ENCODE peak calls at places on chromosomes 7 and 10, in six cellular contexts. One of them, this sample, is unnamed.

GRCh38 chr7:85449478-85449877 is 262.6 kb upstream of the SEMA3D start:
- DNase-seq in psoas muscle: no peak
- DNase-seq in fibroblast of mammary gland: no peak
- DNase-seq in nephron progenitor cell: no peak
- DNase-seq in endodermal cell: no peak
- DNase-seq in IMR-90: no peak
- DNase-seq in this sample: no peak

GRCh38 chr10:110525349-110526260 is 27.9 kb downstream of the DUSP5 start:
- DNase-seq in psoas muscle: no peak
- DNase-seq in fibroblast of mammary gland: peak; percentile 85
- DNase-seq in nephron progenitor cell: no peak
- DNase-seq in endodermal cell: peak; percentile 55
- DNase-seq in IMR-90: peak; percentile 80
- DNase-seq in this sample: no peak

GRCh38 chr10:94443052-94443451 is 40.7 kb downstream of the TBC1D12 start:
- DNase-seq in fibroblast of mammary gland: no peak
- DNase-seq in endodermal cell: no peak
- DNase-seq in nephron progenitor cell: no peak
- DNase-seq in IMR-90: no peak
- DNase-seq in psoas muscle: no peak
- DNase-seq in this sample: no peak

GRCh38 chr10:60096761-60097513 is 190.6 kb upstream of the CCDC6 start:
- DNase-seq in psoas muscle: no peak
- DNase-seq in nephron progenitor cell: no peak
- DNase-seq in IMR-90: no peak
- DNase-seq in fibroblast of mammary gland: no peak
- DNase-seq in endodermal cell: no peak
- DNase-seq in this sample: peak; percentile 23

GRCh38 chr7:148982596-148983219 is 45.6 kb downstream of the PDIA4 start:
- DNase-seq in IMR-90: peak; percentile 53
- DNase-seq in psoas muscle: peak; percentile 41
- DNase-seq in fibroblast of mammary gland: peak; percentile 54
- DNase-seq in endodermal cell: peak; percentile 65
- DNase-seq in nephron progenitor cell: peak; percentile 34
- DNase-seq in this sample: no peak

GRCh38 chr10:1380075-1380793 is 324.0 kb downstream of the WDR37 start:
- DNase-seq in psoas muscle: no peak
- DNase-seq in fibroblast of mammary gland: no peak
- DNase-seq in endodermal cell: peak; percentile 70
- DNase-seq in IMR-90: no peak
- DNase-seq in nephron progenitor cell: peak; percentile 1
- DNase-seq in this sample: no peak

GRCh38 chr10:6507311-6507710 is 72.8 kb downstream of the PRKCQ start:
- DNase-seq in IMR-90: no peak
- DNase-seq in fibroblast of mammary gland: no peak
- DNase-seq in psoas muscle: no peak
- DNase-seq in nephron progenitor cell: no peak
- DNase-seq in endodermal cell: no peak
- DNase-seq in this sample: peak; percentile 39

GRCh38 chr10:77661674-77662073 is 24.1 kb upstream of the KCNMA1 start:
- DNase-seq in fibroblast of mammary gland: no peak
- DNase-seq in endodermal cell: no peak
- DNase-seq in psoas muscle: no peak
- DNase-seq in IMR-90: no peak
- DNase-seq in nephron progenitor cell: no peak
- DNase-seq in this sample: no peak

GRCh38 chr7:139737221-139738100 is 40.3 kb downstream of the HIPK2 start:
- DNase-seq in nephron progenitor cell: no peak
- DNase-seq in endodermal cell: peak; percentile 36
- DNase-seq in psoas muscle: no peak
- DNase-seq in fibroblast of mammary gland: peak; percentile 76
- DNase-seq in IMR-90: peak; percentile 45
- DNase-seq in this sample: no peak

GRCh38 chr10:86647773-86648705 is 6.3 kb upstream of the OPN4 start:
- DNase-seq in psoas muscle: no peak
- DNase-seq in endodermal cell: no peak
- DNase-seq in nephron progenitor cell: no peak
- DNase-seq in fibroblast of mammary gland: no peak
- DNase-seq in IMR-90: no peak
- DNase-seq in this sample: no peak

GRCh38 chr10:1149793-1150637 is 93.8 kb downstream of the WDR37 start:
- DNase-seq in fibroblast of mammary gland: no peak
- DNase-seq in nephron progenitor cell: no peak
- DNase-seq in psoas muscle: no peak
- DNase-seq in endodermal cell: no peak
- DNase-seq in IMR-90: peak; percentile 3
- DNase-seq in this sample: no peak

GRCh38 chr10:36504752-36505151 is 620.6 kb upstream of the ANKRD30A start:
- DNase-seq in endodermal cell: no peak
- DNase-seq in fibroblast of mammary gland: peak; percentile 24
- DNase-seq in psoas muscle: no peak
- DNase-seq in IMR-90: no peak
- DNase-seq in nephron progenitor cell: no peak
- DNase-seq in this sample: no peak

GRCh38 chr7:140294454-140294853 is 103.9 kb downstream of the SLC37A3 start:
- DNase-seq in nephron progenitor cell: no peak
- DNase-seq in IMR-90: no peak
- DNase-seq in psoas muscle: no peak
- DNase-seq in fibroblast of mammary gland: no peak
- DNase-seq in endodermal cell: no peak
- DNase-seq in this sample: no peak

GRCh38 chr7:104207348-104207730 is 474 bp downstream of the ORC5 start:
- DNase-seq in psoas muscle: no peak
- DNase-seq in IMR-90: peak; percentile 12
- DNase-seq in fibroblast of mammary gland: peak; percentile 28
- DNase-seq in nephron progenitor cell: no peak
- DNase-seq in endodermal cell: no peak
- DNase-seq in this sample: peak; percentile 23

GRCh38 chr10:112821042-112821441 is 129.0 kb upstream of the TCF7L2 start:
- DNase-seq in fibroblast of mammary gland: no peak
- DNase-seq in IMR-90: no peak
- DNase-seq in psoas muscle: no peak
- DNase-seq in endodermal cell: no peak
- DNase-seq in nephron progenitor cell: no peak
- DNase-seq in this sample: no peak

GRCh38 chr10:78205457-78205856 is 171.8 kb downstream of the RPS24 start:
- DNase-seq in fibroblast of mammary gland: no peak
- DNase-seq in IMR-90: no peak
- DNase-seq in endodermal cell: no peak
- DNase-seq in nephron progenitor cell: no peak
- DNase-seq in psoas muscle: no peak
- DNase-seq in this sample: no peak

DNA sequence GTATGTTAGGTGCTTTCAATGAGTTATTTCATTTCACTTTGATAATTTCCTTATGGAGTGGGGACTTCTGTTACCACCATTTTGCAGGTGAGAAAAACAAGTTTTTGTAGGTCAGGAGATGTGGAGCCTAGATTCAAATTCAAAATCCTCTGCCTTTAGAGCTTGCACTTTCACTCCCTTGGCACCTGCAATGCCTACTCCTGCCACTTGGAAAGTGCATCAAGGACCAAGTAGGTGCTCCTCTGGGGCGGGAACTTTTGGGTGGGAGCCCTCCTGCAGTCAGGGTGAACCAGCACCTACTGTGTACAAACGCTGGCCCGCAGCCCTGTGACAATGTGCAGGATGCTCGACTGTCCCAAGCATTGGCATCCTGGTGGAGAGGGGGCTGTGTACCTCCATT is 199.0 kb downstream of the EMX2 start:
- DNase-seq in fibroblast of mammary gland: no peak
- DNase-seq in IMR-90: no peak
- DNase-seq in endodermal cell: peak; percentile 62
- DNase-seq in psoas muscle: no peak
- DNase-seq in nephron progenitor cell: no peak
- DNase-seq in this sample: no peak
- TF ChIP-seq CTCF in fibroblast of mammary gland: no peak
- TF ChIP-seq CTCF in IMR-90: no peak
- TF ChIP-seq CTCF in endodermal cell: peak; percentile 68
- TF ChIP-seq CTCF in psoas muscle: no peak
- TF ChIP-seq CTCF in nephron progenitor cell: peak; percentile 34
- TF ChIP-seq CTCF in this sample: no peak

GRCh38 chr7:2688409-2689342 is 674 bp downstream of the AMZ1 start:
- DNase-seq in endodermal cell: peak; percentile 73
- DNase-seq in fibroblast of mammary gland: no peak
- DNase-seq in IMR-90: no peak
- DNase-seq in psoas muscle: no peak
- DNase-seq in nephron progenitor cell: peak; percentile 41
- DNase-seq in this sample: peak; percentile 80

GRCh38 chr7:2689951-2690705 is 2.1 kb downstream of the AMZ1 start:
- DNase-seq in fibroblast of mammary gland: peak; percentile 15
- DNase-seq in psoas muscle: no peak
- DNase-seq in endodermal cell: no peak
- DNase-seq in nephron progenitor cell: no peak
- DNase-seq in IMR-90: peak; percentile 53
- DNase-seq in this sample: no peak

GRCh38 chr7:2687881-2688318 is at the start of gene AMZ1:
- DNase-seq in nephron progenitor cell: peak; percentile 52
- DNase-seq in psoas muscle: no peak
- DNase-seq in endodermal cell: peak; percentile 75
- DNase-seq in IMR-90: no peak
- DNase-seq in fibroblast of mammary gland: no peak
- DNase-seq in this sample: no peak

GRCh38 chr7:2691223-2691818 is 3.3 kb downstream of the AMZ1 start:
- DNase-seq in endodermal cell: no peak
- DNase-seq in fibroblast of mammary gland: no peak
- DNase-seq in IMR-90: no peak
- DNase-seq in psoas muscle: no peak
- DNase-seq in nephron progenitor cell: no peak
- DNase-seq in this sample: no peak

DNA sequence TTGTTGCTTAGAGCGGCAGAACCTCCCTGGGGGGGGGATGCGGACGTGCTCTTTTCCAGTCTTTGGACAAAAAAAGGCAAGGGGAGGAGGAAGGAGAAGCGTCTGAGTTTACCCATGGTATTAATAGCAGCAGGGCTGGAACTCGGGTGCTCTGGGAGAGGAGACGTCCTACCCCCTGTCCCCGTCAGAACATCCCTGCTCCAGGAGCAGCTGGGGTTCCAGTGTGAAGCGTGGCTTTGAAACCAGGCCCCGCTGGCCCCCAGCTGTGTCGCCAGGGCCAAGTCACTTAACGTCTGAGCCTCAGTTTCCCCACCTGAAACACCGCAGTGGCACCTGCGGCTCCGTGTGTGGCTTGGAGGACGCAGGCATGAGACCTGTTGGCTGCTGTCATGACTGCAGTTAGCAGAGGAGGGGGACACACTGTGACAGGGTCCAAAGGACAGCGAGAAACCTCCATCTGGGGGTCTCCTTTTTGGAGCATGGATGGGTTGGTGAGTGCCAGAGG is 1.4 kb downstream of the AMZ1 start:
- DNase-seq in psoas muscle: no peak
- DNase-seq in endodermal cell: no peak
- DNase-seq in IMR-90: no peak
- DNase-seq in fibroblast of mammary gland: no peak
- DNase-seq in nephron progenitor cell: no peak
- DNase-seq in this sample: no peak
- TF ChIP-seq CTCF in psoas muscle: no peak
- TF ChIP-seq CTCF in endodermal cell: no peak
- TF ChIP-seq CTCF in IMR-90: no peak
- TF ChIP-seq CTCF in fibroblast of mammary gland: no peak
- TF ChIP-seq CTCF in nephron progenitor cell: no peak
- TF ChIP-seq CTCF in this sample: no peak

GRCh38 chr7:103068429-103069403 is 5.9 kb downstream of the FBXL13 start:
- DNase-seq in psoas muscle: no peak
- DNase-seq in nephron progenitor cell: no peak
- DNase-seq in IMR-90: no peak
- DNase-seq in fibroblast of mammary gland: no peak
- DNase-seq in endodermal cell: no peak
- DNase-seq in this sample: no peak

GRCh38 chr7:103063895-103064294 is 10.7 kb downstream of the FBXL13 start:
- DNase-seq in fibroblast of mammary gland: no peak
- DNase-seq in IMR-90: no peak
- DNase-seq in nephron progenitor cell: no peak
- DNase-seq in endodermal cell: no peak
- DNase-seq in psoas muscle: no peak
- DNase-seq in this sample: no peak

GRCh38 chr7:103071000-103071399 is 3.6 kb downstream of the FBXL13 start:
- DNase-seq in fibroblast of mammary gland: no peak
- DNase-seq in IMR-90: no peak
- DNase-seq in endodermal cell: no peak
- DNase-seq in nephron progenitor cell: no peak
- DNase-seq in psoas muscle: no peak
- DNase-seq in this sample: no peak

DNA sequence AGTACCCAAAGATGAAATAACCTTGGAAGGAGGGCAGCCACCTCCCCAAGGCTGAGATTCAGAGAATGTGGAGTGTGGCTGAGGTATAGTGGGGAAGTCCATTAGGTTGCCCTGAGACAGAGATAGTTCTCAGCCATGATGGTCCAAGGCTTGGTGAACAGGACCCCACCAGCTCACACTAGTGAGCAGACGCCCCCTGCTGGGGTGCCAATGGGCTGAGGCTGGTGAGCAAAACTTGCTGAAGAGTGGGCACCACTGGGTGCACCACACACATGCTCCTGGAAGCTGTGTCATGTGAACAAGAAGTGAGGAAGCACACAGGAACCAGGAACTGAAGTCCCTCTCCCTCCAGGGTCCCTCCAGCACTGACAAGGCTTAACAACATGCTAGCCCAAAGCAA is 8.9 kb downstream of the FBXL13 start:
- DNase-seq in endodermal cell: peak; percentile 74
- DNase-seq in nephron progenitor cell: peak; percentile 51
- DNase-seq in fibroblast of mammary gland: peak; percentile 52
- DNase-seq in IMR-90: peak; percentile 30
- DNase-seq in psoas muscle: no peak
- DNase-seq in this sample: peak; percentile 32
- TF ChIP-seq CTCF in endodermal cell: peak; percentile 67
- TF ChIP-seq CTCF in nephron progenitor cell: peak; percentile 43
- TF ChIP-seq CTCF in fibroblast of mammary gland: peak; percentile 73
- TF ChIP-seq CTCF in IMR-90: peak; percentile 51
- TF ChIP-seq CTCF in psoas muscle: peak; percentile 30
- TF ChIP-seq CTCF in this sample: peak; percentile 52

DNA sequence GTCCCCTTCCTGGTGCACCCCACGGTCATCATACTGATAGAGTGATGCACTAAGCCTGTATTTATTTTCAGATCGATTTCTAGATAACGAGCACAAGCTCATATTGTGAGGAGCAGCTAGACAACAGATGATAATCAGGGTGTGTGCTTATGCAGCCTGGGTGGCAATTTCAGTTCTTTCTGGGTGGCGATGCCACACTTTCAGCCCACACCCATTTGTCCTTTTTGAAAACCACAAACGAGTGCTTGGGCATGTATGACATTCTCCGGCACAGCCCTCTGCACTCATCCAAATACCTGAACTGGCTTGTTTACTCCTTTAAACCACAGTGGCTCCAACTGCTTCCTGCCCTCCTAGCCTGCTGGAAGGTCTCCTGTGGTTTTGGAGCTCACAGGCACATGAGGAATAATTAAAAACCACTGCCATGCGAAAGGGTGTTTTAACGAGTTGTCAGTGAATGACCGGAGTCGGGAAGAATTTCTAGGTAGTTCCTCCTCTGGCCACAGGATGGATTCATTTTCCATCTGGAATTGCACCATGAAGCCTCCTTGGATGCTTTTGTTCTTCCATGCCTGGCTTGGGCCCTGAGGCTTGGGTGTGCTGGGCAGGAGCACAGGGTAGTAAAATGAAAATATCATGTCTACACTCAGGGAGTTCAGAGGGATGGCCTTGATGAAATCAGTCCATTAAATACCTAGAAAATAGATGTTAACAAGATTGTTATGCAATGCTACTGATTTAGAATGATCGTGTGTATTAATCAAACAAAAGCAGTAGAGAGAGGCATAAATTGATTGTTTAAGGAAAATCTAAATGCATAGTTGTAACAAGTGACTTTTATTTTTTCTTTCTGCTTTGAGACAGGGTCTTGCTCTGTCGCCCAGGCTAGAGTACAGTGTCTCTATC is 52.4 kb upstream of the ITGB1 start:
- DNase-seq in psoas muscle: no peak
- DNase-seq in endodermal cell: peak; percentile 78
- DNase-seq in nephron progenitor cell: no peak
- DNase-seq in IMR-90: peak; percentile 86
- DNase-seq in fibroblast of mammary gland: peak; percentile 75
- DNase-seq in this sample: no peak
- TF ChIP-seq CTCF in psoas muscle: peak; percentile 18
- TF ChIP-seq CTCF in endodermal cell: peak; percentile 74
- TF ChIP-seq CTCF in nephron progenitor cell: peak; percentile 40
- TF ChIP-seq CTCF in IMR-90: peak; percentile 66
- TF ChIP-seq CTCF in fibroblast of mammary gland: peak; percentile 67
- TF ChIP-seq CTCF in this sample: no peak